ENCODE peak calls at places on chromosomes 12 and 14, in eight cellular contexts. One of them, this sample, is unnamed.

GRCh38 chr14:70748422-70748821 is 60.9 kb downstream of the MAP3K9 start:
- DNase-seq in adrenal gland: no peak
- DNase-seq in CD4-positive, alpha-beta T cell: no peak
- DNase-seq in WTC11: no peak
- DNase-seq in neural crest cell: no peak
- DNase-seq in coronary artery: no peak
- DNase-seq in GM23338: no peak
- DNase-seq in brain microvascular endothelial cell: no peak
- DNase-seq in this sample: no peak

GRCh38 chr14:23022849-23023499 is 11.7 kb downstream of the PSMB5 start:
- DNase-seq in coronary artery: no peak
- DNase-seq in CD4-positive, alpha-beta T cell: no peak
- DNase-seq in neural crest cell: no peak
- DNase-seq in WTC11: no peak
- DNase-seq in brain microvascular endothelial cell: no peak
- DNase-seq in adrenal gland: no peak
- DNase-seq in GM23338: no peak
- DNase-seq in this sample: no peak

GRCh38 chr12:65778268-65779090 is 45.8 kb upstream of the HMGA2 start:
- DNase-seq in brain microvascular endothelial cell: no peak
- DNase-seq in GM23338: no peak
- DNase-seq in coronary artery: no peak
- DNase-seq in CD4-positive, alpha-beta T cell: no peak
- DNase-seq in adrenal gland: no peak
- DNase-seq in neural crest cell: no peak
- DNase-seq in WTC11: no peak
- DNase-seq in this sample: no peak

GRCh38 chr12:122729583-122730214 is 945 bp downstream of the HCAR1 start:
- DNase-seq in adrenal gland: no peak
- DNase-seq in neural crest cell: no peak
- DNase-seq in WTC11: no peak
- DNase-seq in coronary artery: no peak
- DNase-seq in GM23338: no peak
- DNase-seq in CD4-positive, alpha-beta T cell: no peak
- DNase-seq in brain microvascular endothelial cell: no peak
- DNase-seq in this sample: no peak

GRCh38 chr12:49880756-49881390 is 22.8 kb downstream of the FAIM2 start:
- DNase-seq in WTC11: no peak
- DNase-seq in CD4-positive, alpha-beta T cell: no peak
- DNase-seq in adrenal gland: no peak
- DNase-seq in brain microvascular endothelial cell: no peak
- DNase-seq in neural crest cell: no peak
- DNase-seq in coronary artery: no peak
- DNase-seq in GM23338: no peak
- DNase-seq in this sample: no peak

GRCh38 chr12:12788675-12789368 is 3.4 kb downstream of the APOLD1 start:
- DNase-seq in CD4-positive, alpha-beta T cell: peak
- DNase-seq in coronary artery: no peak
- DNase-seq in GM23338: peak
- DNase-seq in WTC11: peak
- DNase-seq in neural crest cell: peak
- DNase-seq in brain microvascular endothelial cell: no peak
- DNase-seq in adrenal gland: peak
- DNase-seq in this sample: peak

GRCh38 chr12:107032266-107032665 is 45.3 kb upstream of the MTERF2 start:
- DNase-seq in brain microvascular endothelial cell: no peak
- DNase-seq in neural crest cell: no peak
- DNase-seq in adrenal gland: no peak
- DNase-seq in WTC11: no peak
- DNase-seq in GM23338: no peak
- DNase-seq in coronary artery: no peak
- DNase-seq in CD4-positive, alpha-beta T cell: no peak
- DNase-seq in this sample: no peak

GRCh38 chr12:132941336-132941954 is 14.7 kb downstream of the ZNF605 start:
- DNase-seq in adrenal gland: no peak
- DNase-seq in coronary artery: no peak
- DNase-seq in GM23338: no peak
- DNase-seq in CD4-positive, alpha-beta T cell: no peak
- DNase-seq in neural crest cell: no peak
- DNase-seq in WTC11: no peak
- DNase-seq in brain microvascular endothelial cell: no peak
- DNase-seq in this sample: no peak

GRCh38 chr12:3275171-3276041 is 198.2 kb downstream of the TSPAN9 start:
- DNase-seq in WTC11: peak
- DNase-seq in coronary artery: peak
- DNase-seq in GM23338: peak
- DNase-seq in adrenal gland: peak
- DNase-seq in CD4-positive, alpha-beta T cell: peak
- DNase-seq in brain microvascular endothelial cell: peak
- DNase-seq in neural crest cell: peak
- DNase-seq in this sample: peak

GRCh38 chr12:27818421-27818918 is 38.4 kb upstream of the MANSC4 start:
- DNase-seq in adrenal gland: peak
- DNase-seq in GM23338: no peak
- DNase-seq in coronary artery: no peak
- DNase-seq in CD4-positive, alpha-beta T cell: no peak
- DNase-seq in neural crest cell: no peak
- DNase-seq in WTC11: no peak
- DNase-seq in brain microvascular endothelial cell: no peak
- DNase-seq in this sample: no peak

GRCh38 chr12:56160160-56160763 is 2.1 kb downstream of the MYL6 start:
- DNase-seq in brain microvascular endothelial cell: peak
- DNase-seq in adrenal gland: no peak
- DNase-seq in neural crest cell: no peak
- DNase-seq in CD4-positive, alpha-beta T cell: peak
- DNase-seq in GM23338: peak
- DNase-seq in coronary artery: no peak
- DNase-seq in WTC11: no peak
- DNase-seq in this sample: peak

GRCh38 chr12:49763006-49763591 is 21.7 kb downstream of the TMBIM6 start:
- DNase-seq in brain microvascular endothelial cell: peak
- DNase-seq in GM23338: peak
- DNase-seq in neural crest cell: peak
- DNase-seq in adrenal gland: peak
- DNase-seq in CD4-positive, alpha-beta T cell: peak
- DNase-seq in WTC11: peak
- DNase-seq in coronary artery: no peak
- DNase-seq in this sample: peak

GRCh38 chr12:71397433-71397954 is 42.1 kb upstream of the LGR5 start:
- DNase-seq in brain microvascular endothelial cell: no peak
- DNase-seq in adrenal gland: no peak
- DNase-seq in CD4-positive, alpha-beta T cell: no peak
- DNase-seq in neural crest cell: no peak
- DNase-seq in WTC11: no peak
- DNase-seq in GM23338: no peak
- DNase-seq in coronary artery: no peak
- DNase-seq in this sample: no peak

GRCh38 chr14:94161979-94162378 is 12.1 kb upstream of the PPP4R4 start:
- DNase-seq in WTC11: no peak
- DNase-seq in GM23338: no peak
- DNase-seq in coronary artery: no peak
- DNase-seq in neural crest cell: no peak
- DNase-seq in CD4-positive, alpha-beta T cell: no peak
- DNase-seq in brain microvascular endothelial cell: no peak
- DNase-seq in adrenal gland: no peak
- DNase-seq in this sample: no peak

GRCh38 chr12:109387425-109388166 is 39.9 kb downstream of the MYO1H start:
- DNase-seq in brain microvascular endothelial cell: no peak
- DNase-seq in GM23338: peak
- DNase-seq in coronary artery: no peak
- DNase-seq in adrenal gland: no peak
- DNase-seq in WTC11: peak
- DNase-seq in neural crest cell: no peak
- DNase-seq in CD4-positive, alpha-beta T cell: no peak
- DNase-seq in this sample: peak

GRCh38 chr12:127459687-127460086 is 807.3 kb upstream of the TMEM132C start:
- DNase-seq in coronary artery: no peak
- DNase-seq in WTC11: no peak
- DNase-seq in brain microvascular endothelial cell: no peak
- DNase-seq in adrenal gland: no peak
- DNase-seq in GM23338: no peak
- DNase-seq in CD4-positive, alpha-beta T cell: no peak
- DNase-seq in neural crest cell: no peak
- DNase-seq in this sample: no peak

GRCh38 chr14:105257464-105257863 is 9.1 kb downstream of the BTBD6 start:
- DNase-seq in adrenal gland: no peak
- DNase-seq in WTC11: no peak
- DNase-seq in CD4-positive, alpha-beta T cell: peak
- DNase-seq in GM23338: no peak
- DNase-seq in brain microvascular endothelial cell: no peak
- DNase-seq in coronary artery: no peak
- DNase-seq in neural crest cell: no peak
- DNase-seq in this sample: no peak

GRCh38 chr12:79597910-79598309 is 92.9 kb downstream of the PAWR start:
- DNase-seq in WTC11: no peak
- DNase-seq in coronary artery: no peak
- DNase-seq in neural crest cell: no peak
- DNase-seq in GM23338: no peak
- DNase-seq in brain microvascular endothelial cell: no peak
- DNase-seq in adrenal gland: no peak
- DNase-seq in CD4-positive, alpha-beta T cell: no peak
- DNase-seq in this sample: no peak

GRCh38 chr12:790253-790563 is 37.8 kb downstream of the WNK1 start:
- DNase-seq in GM23338: no peak
- DNase-seq in adrenal gland: no peak
- DNase-seq in coronary artery: no peak
- DNase-seq in CD4-positive, alpha-beta T cell: no peak
- DNase-seq in brain microvascular endothelial cell: no peak
- DNase-seq in WTC11: no peak
- DNase-seq in neural crest cell: no peak
- DNase-seq in this sample: no peak

DNA sequence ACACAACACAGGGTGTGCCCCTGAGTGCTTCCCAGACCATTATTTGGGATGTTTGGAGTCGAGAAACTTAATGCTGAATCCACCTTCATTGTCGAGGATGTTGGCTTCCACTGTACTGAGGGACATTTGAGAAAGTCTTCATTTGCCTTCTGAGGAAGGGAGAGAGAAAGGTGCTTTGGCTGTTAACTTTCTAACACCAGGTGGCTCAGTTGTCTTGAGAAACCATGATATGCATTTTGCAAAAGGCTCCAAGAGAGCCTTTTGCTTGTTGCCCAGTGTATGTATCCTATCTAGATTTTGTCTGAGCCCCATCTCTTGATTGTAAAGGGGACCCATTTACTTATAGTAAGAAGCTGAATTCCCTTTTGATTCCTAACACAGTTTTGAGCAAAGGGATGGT is 28.6 kb upstream of the NRXN3 start:
- DNase-seq in GM23338: no peak
- DNase-seq in WTC11: no peak
- DNase-seq in CD4-positive, alpha-beta T cell: no peak
- DNase-seq in brain microvascular endothelial cell: no peak
- DNase-seq in neural crest cell: no peak
- DNase-seq in coronary artery: no peak
- DNase-seq in adrenal gland: no peak
- DNase-seq in this sample: no peak
- TF ChIP-seq CTCF in GM23338: peak
- TF ChIP-seq CTCF in WTC11: no peak
- TF ChIP-seq CTCF in CD4-positive, alpha-beta T cell: no peak
- TF ChIP-seq CTCF in brain microvascular endothelial cell: no peak
- TF ChIP-seq CTCF in neural crest cell: peak
- TF ChIP-seq CTCF in coronary artery: no peak
- TF ChIP-seq CTCF in adrenal gland: no peak
- TF ChIP-seq CTCF in this sample: no peak

DNA sequence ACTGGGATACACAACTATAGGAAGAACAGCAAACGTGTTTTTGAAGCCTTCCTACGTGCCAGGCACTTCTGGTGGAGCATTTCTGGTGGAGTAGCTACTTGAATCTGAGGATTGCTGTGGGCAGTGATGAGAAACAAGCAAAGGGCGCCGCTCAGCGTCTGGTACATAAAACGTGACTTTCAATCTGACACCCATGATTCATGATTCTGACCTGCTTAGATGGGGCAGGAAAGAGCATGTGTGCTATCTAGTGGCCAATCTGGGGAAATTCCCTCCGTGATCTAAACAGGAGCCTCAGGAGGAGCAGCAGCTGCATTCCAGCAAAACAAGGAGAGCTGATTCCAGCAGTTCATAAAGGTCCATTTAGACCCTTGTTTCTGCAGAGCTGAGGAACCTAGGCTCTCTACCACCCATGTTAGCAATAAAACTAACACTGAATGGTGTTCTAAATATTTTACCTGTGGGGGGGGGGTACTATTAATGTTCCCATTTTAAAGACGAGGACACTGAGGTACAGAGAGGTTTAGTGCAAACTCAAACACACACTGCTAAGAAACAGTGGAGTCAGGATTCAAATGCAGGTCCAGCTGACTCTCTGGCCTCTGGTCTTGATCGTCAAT is 37.8 kb downstream of the PAH start:
- DNase-seq in neural crest cell: peak
- DNase-seq in adrenal gland: peak
- DNase-seq in GM23338: peak
- DNase-seq in WTC11: peak
- DNase-seq in coronary artery: no peak
- DNase-seq in CD4-positive, alpha-beta T cell: no peak
- DNase-seq in brain microvascular endothelial cell: peak
- DNase-seq in this sample: peak
- TF ChIP-seq CTCF in neural crest cell: peak
- TF ChIP-seq CTCF in adrenal gland: peak
- TF ChIP-seq CTCF in GM23338: peak
- TF ChIP-seq CTCF in WTC11: peak
- TF ChIP-seq CTCF in coronary artery: no peak
- TF ChIP-seq CTCF in CD4-positive, alpha-beta T cell: no peak
- TF ChIP-seq CTCF in brain microvascular endothelial cell: peak
- TF ChIP-seq CTCF in this sample: peak

DNA sequence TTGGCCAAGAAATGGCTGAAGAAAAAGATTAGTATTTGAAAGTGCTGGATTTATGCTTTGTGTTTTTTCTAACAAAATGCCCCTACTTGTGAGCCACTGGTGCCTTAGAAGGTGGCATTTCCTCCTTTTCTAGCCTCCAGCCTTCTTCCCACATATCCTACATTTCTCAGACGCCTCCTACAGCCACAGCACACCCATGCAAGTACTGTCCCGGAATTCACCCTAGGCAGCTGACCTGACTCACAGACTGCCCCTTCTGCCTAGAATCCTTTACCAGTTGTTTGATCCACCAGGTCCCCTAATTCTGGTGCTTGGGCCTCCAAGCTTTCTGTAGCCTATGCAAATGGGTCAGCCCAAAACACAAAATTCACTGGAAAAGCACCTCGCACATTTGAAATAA is 166.0 kb downstream of the FOXN3 start:
- DNase-seq in brain microvascular endothelial cell: peak
- DNase-seq in adrenal gland: no peak
- DNase-seq in GM23338: peak
- DNase-seq in CD4-positive, alpha-beta T cell: no peak
- DNase-seq in coronary artery: peak
- DNase-seq in neural crest cell: no peak
- DNase-seq in WTC11: no peak
- DNase-seq in this sample: no peak
- TF ChIP-seq CTCF in brain microvascular endothelial cell: peak
- TF ChIP-seq CTCF in adrenal gland: no peak
- TF ChIP-seq CTCF in GM23338: no peak
- TF ChIP-seq CTCF in CD4-positive, alpha-beta T cell: no peak
- TF ChIP-seq CTCF in coronary artery: no peak
- TF ChIP-seq CTCF in neural crest cell: no peak
- TF ChIP-seq CTCF in WTC11: no peak
- TF ChIP-seq CTCF in this sample: no peak

GRCh38 chr12:85920324-85920947 is 46.3 kb downstream of the NTS start:
- DNase-seq in coronary artery: no peak
- DNase-seq in brain microvascular endothelial cell: no peak
- DNase-seq in CD4-positive, alpha-beta T cell: no peak
- DNase-seq in WTC11: no peak
- DNase-seq in adrenal gland: no peak
- DNase-seq in GM23338: peak
- DNase-seq in neural crest cell: no peak
- DNase-seq in this sample: peak
- TF ChIP-seq CTCF in coronary artery: peak
- TF ChIP-seq CTCF in brain microvascular endothelial cell: peak
- TF ChIP-seq CTCF in CD4-positive, alpha-beta T cell: peak
- TF ChIP-seq CTCF in WTC11: peak
- TF ChIP-seq CTCF in adrenal gland: peak
- TF ChIP-seq CTCF in GM23338: no peak
- TF ChIP-seq CTCF in neural crest cell: peak
- TF ChIP-seq CTCF in this sample: peak